ENCODE peak calls at places on chromosome 13, in seven cellular contexts. One of them, this sample, is unnamed.

GRCh38 chr13:97359181-97360057 is 74.5 kb upstream of the RAP2A start:
- DNase-seq in GM12878: no peak
- DNase-seq in HepG2: peak
- DNase-seq in endothelial cell of umbilical vein: peak
- DNase-seq in HCT116: peak
- DNase-seq in H1: no peak
- DNase-seq in K562: peak
- DNase-seq in this sample: peak

GRCh38 chr13:41652735-41653361 is 195.5 kb downstream of the RGCC start:
- DNase-seq in endothelial cell of umbilical vein: peak
- DNase-seq in K562: peak
- DNase-seq in GM12878: no peak
- DNase-seq in HepG2: peak
- DNase-seq in HCT116: peak
- DNase-seq in H1: no peak
- DNase-seq in this sample: peak

GRCh38 chr13:106041445-106041844 is 494.0 kb downstream of the EFNB2 start:
- DNase-seq in H1: no peak
- DNase-seq in K562: no peak
- DNase-seq in GM12878: no peak
- DNase-seq in HepG2: no peak
- DNase-seq in endothelial cell of umbilical vein: no peak
- DNase-seq in HCT116: no peak
- DNase-seq in this sample: no peak

GRCh38 chr13:73090116-73090811 is 31.5 kb downstream of the KLF5 start:
- DNase-seq in HepG2: peak
- DNase-seq in HCT116: peak
- DNase-seq in GM12878: no peak
- DNase-seq in K562: peak
- DNase-seq in endothelial cell of umbilical vein: peak
- DNase-seq in H1: no peak
- DNase-seq in this sample: peak

GRCh38 chr13:30978981-30979956 is 46.8 kb downstream of the TEX26 start:
- DNase-seq in endothelial cell of umbilical vein: peak
- DNase-seq in K562: peak
- DNase-seq in GM12878: no peak
- DNase-seq in HCT116: peak
- DNase-seq in H1: peak
- DNase-seq in HepG2: peak
- DNase-seq in this sample: peak

GRCh38 chr13:36082806-36083205 is 48.4 kb downstream of the DCLK1 start:
- DNase-seq in endothelial cell of umbilical vein: no peak
- DNase-seq in K562: no peak
- DNase-seq in GM12878: no peak
- DNase-seq in HCT116: no peak
- DNase-seq in HepG2: no peak
- DNase-seq in H1: no peak
- DNase-seq in this sample: no peak

GRCh38 chr13:29081036-29081435 is 260.9 kb downstream of the MTUS2 start:
- DNase-seq in H1: no peak
- DNase-seq in HCT116: no peak
- DNase-seq in GM12878: peak
- DNase-seq in K562: no peak
- DNase-seq in endothelial cell of umbilical vein: no peak
- DNase-seq in HepG2: no peak
- DNase-seq in this sample: no peak

GRCh38 chr13:29676535-29676934 is 81.0 kb upstream of the SLC7A1 start:
- DNase-seq in K562: no peak
- DNase-seq in GM12878: no peak
- DNase-seq in endothelial cell of umbilical vein: no peak
- DNase-seq in HepG2: no peak
- DNase-seq in HCT116: no peak
- DNase-seq in H1: no peak
- DNase-seq in this sample: no peak

GRCh38 chr13:110336681-110337080 is 29.6 kb downstream of the COL4A2 start:
- DNase-seq in H1: no peak
- DNase-seq in HCT116: no peak
- DNase-seq in HepG2: no peak
- DNase-seq in endothelial cell of umbilical vein: no peak
- DNase-seq in K562: no peak
- DNase-seq in GM12878: no peak
- DNase-seq in this sample: no peak

GRCh38 chr13:76210262-76210661 is 574.1 kb downstream of the LMO7 start:
- DNase-seq in H1: no peak
- DNase-seq in K562: no peak
- DNase-seq in HepG2: no peak
- DNase-seq in GM12878: no peak
- DNase-seq in endothelial cell of umbilical vein: no peak
- DNase-seq in HCT116: no peak
- DNase-seq in this sample: no peak

GRCh38 chr13:45396548-45397095 is 21.6 kb downstream of the SLC25A30 start:
- DNase-seq in HCT116: no peak
- DNase-seq in K562: no peak
- DNase-seq in GM12878: no peak
- DNase-seq in HepG2: no peak
- DNase-seq in H1: no peak
- DNase-seq in endothelial cell of umbilical vein: peak
- DNase-seq in this sample: no peak

GRCh38 chr13:33213797-33214196 is 71.8 kb downstream of the STARD13 start:
- DNase-seq in GM12878: no peak
- DNase-seq in H1: no peak
- DNase-seq in HepG2: no peak
- DNase-seq in K562: no peak
- DNase-seq in endothelial cell of umbilical vein: no peak
- DNase-seq in HCT116: no peak
- DNase-seq in this sample: peak

GRCh38 chr13:97367016-97367415 is 67.0 kb upstream of the RAP2A start:
- DNase-seq in HCT116: no peak
- DNase-seq in H1: no peak
- DNase-seq in endothelial cell of umbilical vein: no peak
- DNase-seq in GM12878: no peak
- DNase-seq in K562: no peak
- DNase-seq in HepG2: no peak
- DNase-seq in this sample: no peak

GRCh38 chr13:34747507-34747906 is 194.6 kb upstream of the NBEA start:
- DNase-seq in HCT116: no peak
- DNase-seq in H1: no peak
- DNase-seq in K562: no peak
- DNase-seq in HepG2: no peak
- DNase-seq in GM12878: no peak
- DNase-seq in endothelial cell of umbilical vein: no peak
- DNase-seq in this sample: no peak

GRCh38 chr13:34750078-34750703 is 191.9 kb upstream of the NBEA start:
- DNase-seq in GM12878: no peak
- DNase-seq in H1: peak
- DNase-seq in HCT116: no peak
- DNase-seq in K562: no peak
- DNase-seq in endothelial cell of umbilical vein: no peak
- DNase-seq in HepG2: no peak
- DNase-seq in this sample: peak

GRCh38 chr13:34748561-34748960 is 193.5 kb upstream of the NBEA start:
- DNase-seq in HepG2: no peak
- DNase-seq in GM12878: no peak
- DNase-seq in endothelial cell of umbilical vein: no peak
- DNase-seq in HCT116: no peak
- DNase-seq in H1: no peak
- DNase-seq in K562: no peak
- DNase-seq in this sample: no peak

GRCh38 chr13:34749046-34749445 is 193.0 kb upstream of the NBEA start:
- DNase-seq in K562: no peak
- DNase-seq in H1: no peak
- DNase-seq in HepG2: no peak
- DNase-seq in endothelial cell of umbilical vein: no peak
- DNase-seq in GM12878: no peak
- DNase-seq in HCT116: no peak
- DNase-seq in this sample: no peak

DNA sequence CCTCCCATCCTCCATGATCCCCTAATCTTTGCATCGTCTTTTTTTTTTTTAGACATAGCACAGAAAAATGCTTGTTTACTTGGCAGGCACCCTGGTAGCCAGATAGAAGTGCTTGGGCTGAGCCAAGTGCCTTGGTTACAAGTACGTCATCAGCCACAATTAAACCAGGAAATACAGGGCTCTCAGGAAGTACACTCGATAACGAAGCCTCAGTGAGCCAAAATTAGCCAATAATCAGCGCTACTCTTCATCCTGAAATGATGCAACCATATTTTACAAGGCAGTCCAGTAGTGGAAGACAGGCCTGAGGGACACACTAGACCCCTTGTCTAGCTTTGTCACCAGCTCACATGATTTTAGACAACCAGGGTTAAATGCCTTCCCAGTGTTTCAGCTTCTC is 194.0 kb upstream of the NBEA start:
- DNase-seq in HepG2: no peak
- DNase-seq in K562: no peak
- DNase-seq in HCT116: no peak
- DNase-seq in endothelial cell of umbilical vein: peak
- DNase-seq in H1: no peak
- DNase-seq in GM12878: no peak
- DNase-seq in this sample: no peak
- H2AFZ ChIP-seq in HepG2: no peak
- H2AFZ ChIP-seq in K562: no peak
- H2AFZ ChIP-seq in HCT116: no peak
- H2AFZ ChIP-seq in endothelial cell of umbilical vein: peak
- H2AFZ ChIP-seq in H1: no peak
- H2AFZ ChIP-seq in GM12878: no peak
- H2AFZ ChIP-seq in this sample: no peak

GRCh38 chr13:26601669-26602068 is 44.2 kb downstream of the WASF3 start:
- DNase-seq in endothelial cell of umbilical vein: peak
- DNase-seq in K562: no peak
- DNase-seq in H1: no peak
- DNase-seq in HepG2: no peak
- DNase-seq in HCT116: no peak
- DNase-seq in GM12878: peak
- DNase-seq in this sample: no peak

GRCh38 chr13:26602783-26603182 is 45.3 kb downstream of the WASF3 start:
- DNase-seq in HCT116: no peak
- DNase-seq in HepG2: no peak
- DNase-seq in GM12878: no peak
- DNase-seq in H1: no peak
- DNase-seq in endothelial cell of umbilical vein: no peak
- DNase-seq in K562: no peak
- DNase-seq in this sample: no peak

GRCh38 chr13:26600345-26600761 is 42.9 kb downstream of the WASF3 start:
- DNase-seq in HCT116: no peak
- DNase-seq in endothelial cell of umbilical vein: no peak
- DNase-seq in K562: no peak
- DNase-seq in HepG2: no peak
- DNase-seq in H1: no peak
- DNase-seq in GM12878: no peak
- DNase-seq in this sample: no peak

GRCh38 chr13:26605845-26606244 is 48.4 kb downstream of the WASF3 start:
- DNase-seq in H1: no peak
- DNase-seq in GM12878: no peak
- DNase-seq in HCT116: no peak
- DNase-seq in HepG2: peak
- DNase-seq in endothelial cell of umbilical vein: no peak
- DNase-seq in K562: peak
- DNase-seq in this sample: peak

DNA sequence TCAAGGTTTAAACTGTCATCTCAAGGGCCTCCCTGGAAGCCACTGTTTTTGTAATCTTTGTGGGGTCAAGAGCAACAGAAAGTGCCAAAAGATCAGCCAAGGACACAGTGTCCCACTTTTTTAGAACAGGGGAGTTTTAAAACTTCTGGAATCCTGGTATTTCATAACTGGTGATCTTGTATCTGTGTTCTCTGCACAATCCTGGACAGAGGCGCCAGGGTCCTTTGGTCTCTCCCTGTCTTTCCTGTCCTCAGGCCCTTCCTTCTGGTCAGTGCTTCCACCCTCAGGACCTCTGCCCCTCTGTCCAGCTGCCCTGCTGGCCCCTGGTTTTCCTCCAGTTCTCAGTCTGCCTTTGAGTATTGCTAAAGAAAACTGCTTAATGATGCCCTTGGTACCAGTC is 47.3 kb downstream of the WASF3 start:
- DNase-seq in HCT116: no peak
- DNase-seq in K562: no peak
- DNase-seq in H1: no peak
- DNase-seq in HepG2: no peak
- DNase-seq in endothelial cell of umbilical vein: no peak
- DNase-seq in GM12878: no peak
- DNase-seq in this sample: no peak
- TF ChIP-seq POLR2AphosphoS5 in HCT116: no peak
- TF ChIP-seq POLR2AphosphoS5 in K562: no peak
- TF ChIP-seq POLR2AphosphoS5 in H1: no peak
- TF ChIP-seq POLR2AphosphoS5 in HepG2: no peak
- TF ChIP-seq POLR2AphosphoS5 in endothelial cell of umbilical vein: no peak
- TF ChIP-seq POLR2AphosphoS5 in GM12878: no peak
- TF ChIP-seq POLR2AphosphoS5 in this sample: no peak

GRCh38 chr13:21719463-21719862 is 48.6 kb downstream of the FGF9 start:
- DNase-seq in H1: no peak
- DNase-seq in HCT116: no peak
- DNase-seq in HepG2: no peak
- DNase-seq in GM12878: no peak
- DNase-seq in K562: no peak
- DNase-seq in endothelial cell of umbilical vein: no peak
- DNase-seq in this sample: no peak
- TF ChIP-seq EZH2 in H1: no peak
- TF ChIP-seq EZH2 in HCT116: no peak
- TF ChIP-seq EZH2 in HepG2: no peak
- TF ChIP-seq EZH2 in GM12878: no peak
- TF ChIP-seq EZH2 in K562: no peak
- TF ChIP-seq EZH2 in endothelial cell of umbilical vein: no peak
- TF ChIP-seq EZH2 in this sample: no peak

GRCh38 chr13:47478985-47479384 is 522.1 kb downstream of the SUCLA2 start:
- DNase-seq in endothelial cell of umbilical vein: no peak
- DNase-seq in H1: no peak
- DNase-seq in HCT116: no peak
- DNase-seq in HepG2: no peak
- DNase-seq in GM12878: no peak
- DNase-seq in K562: no peak
- DNase-seq in this sample: no peak

GRCh38 chr13:47480121-47480520 is 521.0 kb downstream of the SUCLA2 start:
- DNase-seq in GM12878: no peak
- DNase-seq in HCT116: no peak
- DNase-seq in H1: no peak
- DNase-seq in endothelial cell of umbilical vein: no peak
- DNase-seq in HepG2: no peak
- DNase-seq in K562: no peak
- DNase-seq in this sample: no peak

GRCh38 chr13:47472516-47472915 is 528.6 kb downstream of the SUCLA2 start:
- DNase-seq in GM12878: no peak
- DNase-seq in HCT116: no peak
- DNase-seq in K562: no peak
- DNase-seq in HepG2: no peak
- DNase-seq in endothelial cell of umbilical vein: no peak
- DNase-seq in H1: no peak
- DNase-seq in this sample: peak

GRCh38 chr13:47474326-47474725 is 526.7 kb downstream of the SUCLA2 start:
- DNase-seq in H1: no peak
- DNase-seq in GM12878: no peak
- DNase-seq in HepG2: no peak
- DNase-seq in HCT116: no peak
- DNase-seq in K562: no peak
- DNase-seq in endothelial cell of umbilical vein: no peak
- DNase-seq in this sample: no peak

DNA sequence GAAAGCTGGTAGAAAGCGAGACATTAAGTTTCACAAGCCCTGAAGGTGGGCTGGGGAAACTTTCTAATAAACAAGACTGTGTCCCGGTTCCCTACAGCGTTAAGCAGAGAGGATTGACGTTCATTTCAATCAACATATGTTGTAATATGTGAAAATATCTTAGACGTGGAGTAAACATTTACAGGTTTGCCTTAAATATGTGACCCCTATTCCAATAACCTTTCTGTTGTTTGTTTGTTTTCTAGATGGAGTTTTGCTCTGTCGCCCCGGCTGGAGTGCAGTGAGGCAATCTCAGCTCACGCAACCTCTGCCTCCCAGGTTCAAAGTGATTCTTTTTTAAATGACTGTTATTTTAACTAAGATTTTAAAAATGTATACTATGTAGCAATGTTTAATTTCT is 526.2 kb downstream of the SUCLA2 start:
- DNase-seq in HepG2: no peak
- DNase-seq in GM12878: no peak
- DNase-seq in H1: no peak
- DNase-seq in endothelial cell of umbilical vein: no peak
- DNase-seq in K562: no peak
- DNase-seq in HCT116: no peak
- DNase-seq in this sample: no peak
- H2AFZ ChIP-seq in HepG2: no peak
- H2AFZ ChIP-seq in GM12878: no peak
- H2AFZ ChIP-seq in H1: peak
- H2AFZ ChIP-seq in endothelial cell of umbilical vein: no peak
- H2AFZ ChIP-seq in K562: no peak
- H2AFZ ChIP-seq in HCT116: no peak
- H2AFZ ChIP-seq in this sample: peak